ENCODE peak calls at places on chromosomes 12 and 14, in six cellular contexts. One of them, this sample, is unnamed.
A peak's percentile ranks its signal among the peaks of the same experiment; 100 is the strongest.

GRCh38 chr14:68675233-68675577 is 117.7 kb downstream of the ZFP36L1 start:
- DNase-seq in adrenal gland: no peak
- DNase-seq in A549: no peak
- DNase-seq in breast epithelium: no peak
- DNase-seq in sigmoid colon: peak; percentile 19
- DNase-seq in K562: no peak
- DNase-seq in this sample: no peak

GRCh38 chr14:95256011-95256775 is 63.5 kb downstream of the CLMN start:
- DNase-seq in adrenal gland: no peak
- DNase-seq in A549: no peak
- DNase-seq in breast epithelium: no peak
- DNase-seq in sigmoid colon: no peak
- DNase-seq in K562: no peak
- DNase-seq in this sample: no peak

GRCh38 chr12:59070534-59070933 is 150.2 kb upstream of the LRIG3 start:
- DNase-seq in adrenal gland: no peak
- DNase-seq in A549: no peak
- DNase-seq in breast epithelium: no peak
- DNase-seq in sigmoid colon: no peak
- DNase-seq in K562: no peak
- DNase-seq in this sample: no peak

GRCh38 chr14:34113051-34113511 is 162.2 kb upstream of the EGLN3 start:
- DNase-seq in adrenal gland: no peak
- DNase-seq in A549: peak; percentile 65
- DNase-seq in breast epithelium: peak; percentile 34
- DNase-seq in sigmoid colon: no peak
- DNase-seq in K562: peak; percentile 9
- DNase-seq in this sample: no peak

GRCh38 chr12:70576341-70577282 is 60.6 kb downstream of the PTPRB start:
- DNase-seq in adrenal gland: no peak
- DNase-seq in A549: peak; percentile 75
- DNase-seq in breast epithelium: no peak
- DNase-seq in sigmoid colon: no peak
- DNase-seq in K562: peak; percentile 49
- DNase-seq in this sample: peak; percentile 55

GRCh38 chr12:105418232-105418631 is 87.7 kb downstream of the C12orf75 start:
- DNase-seq in adrenal gland: no peak
- DNase-seq in A549: peak; percentile 79
- DNase-seq in breast epithelium: no peak
- DNase-seq in sigmoid colon: no peak
- DNase-seq in K562: no peak
- DNase-seq in this sample: no peak

GRCh38 chr12:48716493-48717251 is at the start of gene CCNT1:
- DNase-seq in adrenal gland: peak; percentile 99
- DNase-seq in A549: peak; percentile 100
- DNase-seq in breast epithelium: peak; percentile 99
- DNase-seq in sigmoid colon: peak; percentile 100
- DNase-seq in K562: peak; percentile 95
- DNase-seq in this sample: peak; percentile 100

GRCh38 chr12:122031342-122032216 is 9.9 kb downstream of the BCL7A start:
- DNase-seq in adrenal gland: peak; percentile 42
- DNase-seq in A549: peak; percentile 51
- DNase-seq in breast epithelium: no peak
- DNase-seq in sigmoid colon: no peak
- DNase-seq in K562: peak; percentile 73
- DNase-seq in this sample: peak; percentile 70

GRCh38 chr12:49332891-49333371 is 4.1 kb downstream of the C1QL4 start:
- DNase-seq in adrenal gland: no peak
- DNase-seq in A549: no peak
- DNase-seq in breast epithelium: no peak
- DNase-seq in sigmoid colon: peak; percentile 57
- DNase-seq in K562: no peak
- DNase-seq in this sample: peak; percentile 23

GRCh38 chr12:45583011-45583657 is 146.4 kb upstream of the ARID2 start:
- DNase-seq in adrenal gland: peak; percentile 49
- DNase-seq in A549: no peak
- DNase-seq in breast epithelium: no peak
- DNase-seq in sigmoid colon: no peak
- DNase-seq in K562: no peak
- DNase-seq in this sample: peak; percentile 4

GRCh38 chr14:54002653-54003052 is 46.0 kb upstream of the BMP4 start:
- DNase-seq in adrenal gland: no peak
- DNase-seq in A549: no peak
- DNase-seq in breast epithelium: no peak
- DNase-seq in sigmoid colon: no peak
- DNase-seq in K562: no peak
- DNase-seq in this sample: no peak

GRCh38 chr12:53743277-53744129 is 8.3 kb downstream of the CISTR start:
- DNase-seq in adrenal gland: peak; percentile 43
- DNase-seq in A549: peak; percentile 60
- DNase-seq in breast epithelium: no peak
- DNase-seq in sigmoid colon: no peak
- DNase-seq in K562: peak; percentile 87
- DNase-seq in this sample: peak; percentile 48

GRCh38 chr12:74539261-74539660 is 1.6 kb downstream of the ATXN7L3B start:
- DNase-seq in adrenal gland: no peak
- DNase-seq in A549: no peak
- DNase-seq in breast epithelium: no peak
- DNase-seq in sigmoid colon: no peak
- DNase-seq in K562: peak; percentile 12
- DNase-seq in this sample: peak; percentile 42

GRCh38 chr12:49548481-49548821 is 9.6 kb downstream of the KCNH3 start:
- DNase-seq in adrenal gland: no peak
- DNase-seq in A549: no peak
- DNase-seq in breast epithelium: no peak
- DNase-seq in sigmoid colon: no peak
- DNase-seq in K562: no peak
- DNase-seq in this sample: no peak

GRCh38 chr14:87170179-87170578 is 822.8 kb downstream of the GALC start:
- DNase-seq in adrenal gland: no peak
- DNase-seq in A549: no peak
- DNase-seq in breast epithelium: no peak
- DNase-seq in sigmoid colon: no peak
- DNase-seq in K562: no peak
- DNase-seq in this sample: no peak

GRCh38 chr12:124131671-124132058 is 158.7 kb downstream of the ZNF664 start:
- DNase-seq in adrenal gland: no peak
- DNase-seq in A549: no peak
- DNase-seq in breast epithelium: no peak
- DNase-seq in sigmoid colon: no peak
- DNase-seq in K562: no peak
- DNase-seq in this sample: no peak

GRCh38 chr14:70018713-70019201 is 139.5 kb downstream of the SMOC1 start:
- DNase-seq in adrenal gland: peak; percentile 15
- DNase-seq in A549: no peak
- DNase-seq in breast epithelium: peak; percentile 60
- DNase-seq in sigmoid colon: no peak
- DNase-seq in K562: no peak
- DNase-seq in this sample: no peak

GRCh38 chr14:104686624-104687517 is 2.5 kb upstream of the INF2 start:
- DNase-seq in adrenal gland: no peak
- DNase-seq in A549: no peak
- DNase-seq in breast epithelium: no peak
- DNase-seq in sigmoid colon: no peak
- DNase-seq in K562: no peak
- DNase-seq in this sample: no peak

GRCh38 chr12:52248541-52249035 is 15.5 kb downstream of the KRT7 start:
- DNase-seq in adrenal gland: no peak
- DNase-seq in A549: no peak
- DNase-seq in breast epithelium: peak; percentile 63
- DNase-seq in sigmoid colon: peak; percentile 63
- DNase-seq in K562: no peak
- DNase-seq in this sample: no peak

GRCh38 chr14:66082009-66082408 is 404.2 kb upstream of the CCDC196 start:
- DNase-seq in adrenal gland: no peak
- DNase-seq in A549: no peak
- DNase-seq in breast epithelium: no peak
- DNase-seq in sigmoid colon: no peak
- DNase-seq in K562: no peak
- DNase-seq in this sample: no peak

GRCh38 chr12:26721800-26722199 is 111.2 kb downstream of the ITPR2 start:
- DNase-seq in adrenal gland: no peak
- DNase-seq in A549: no peak
- DNase-seq in breast epithelium: no peak
- DNase-seq in sigmoid colon: no peak
- DNase-seq in K562: no peak
- DNase-seq in this sample: peak; percentile 4

GRCh38 chr14:105151838-105152793 is 16.5 kb downstream of the JAG2 start:
- DNase-seq in adrenal gland: no peak
- DNase-seq in A549: no peak
- DNase-seq in breast epithelium: no peak
- DNase-seq in sigmoid colon: no peak
- DNase-seq in K562: no peak
- DNase-seq in this sample: no peak

GRCh38 chr12:24246921-24247320 is 297.5 kb upstream of the SOX5 start:
- DNase-seq in adrenal gland: no peak
- DNase-seq in A549: no peak
- DNase-seq in breast epithelium: no peak
- DNase-seq in sigmoid colon: no peak
- DNase-seq in K562: no peak
- DNase-seq in this sample: no peak

GRCh38 chr14:61385002-61385685 is 63.8 kb downstream of the PRKCH start:
- DNase-seq in adrenal gland: no peak
- DNase-seq in A549: no peak
- DNase-seq in breast epithelium: no peak
- DNase-seq in sigmoid colon: no peak
- DNase-seq in K562: no peak
- DNase-seq in this sample: peak; percentile 4

GRCh38 chr12:31362759-31363415 is 36.9 kb upstream of the SINHCAF start:
- DNase-seq in adrenal gland: no peak
- DNase-seq in A549: peak; percentile 15
- DNase-seq in breast epithelium: no peak
- DNase-seq in sigmoid colon: no peak
- DNase-seq in K562: peak; percentile 37
- DNase-seq in this sample: peak; percentile 22

GRCh38 chr14:104393898-104394605 is 185.5 kb upstream of the C14orf180 start:
- DNase-seq in adrenal gland: peak; percentile 25
- DNase-seq in A549: no peak
- DNase-seq in breast epithelium: peak; percentile 17
- DNase-seq in sigmoid colon: peak; percentile 67
- DNase-seq in K562: no peak
- DNase-seq in this sample: no peak

GRCh38 chr12:96427269-96427729 is 27.1 kb upstream of the CDK17 start:
- DNase-seq in adrenal gland: peak; percentile 45
- DNase-seq in A549: peak; percentile 83
- DNase-seq in breast epithelium: peak; percentile 35
- DNase-seq in sigmoid colon: peak; percentile 87
- DNase-seq in K562: no peak
- DNase-seq in this sample: no peak

GRCh38 chr14:102838531-102838930 is 61.3 kb downstream of the TRAF3 start:
- DNase-seq in adrenal gland: no peak
- DNase-seq in A549: no peak
- DNase-seq in breast epithelium: no peak
- DNase-seq in sigmoid colon: no peak
- DNase-seq in K562: no peak
- DNase-seq in this sample: no peak
- TF ChIP-seq POLR2A in adrenal gland: no peak
- TF ChIP-seq POLR2A in A549: no peak
- TF ChIP-seq POLR2A in breast epithelium: no peak
- TF ChIP-seq POLR2A in sigmoid colon: no peak
- TF ChIP-seq POLR2A in K562: no peak
- TF ChIP-seq POLR2A in this sample: no peak

DNA sequence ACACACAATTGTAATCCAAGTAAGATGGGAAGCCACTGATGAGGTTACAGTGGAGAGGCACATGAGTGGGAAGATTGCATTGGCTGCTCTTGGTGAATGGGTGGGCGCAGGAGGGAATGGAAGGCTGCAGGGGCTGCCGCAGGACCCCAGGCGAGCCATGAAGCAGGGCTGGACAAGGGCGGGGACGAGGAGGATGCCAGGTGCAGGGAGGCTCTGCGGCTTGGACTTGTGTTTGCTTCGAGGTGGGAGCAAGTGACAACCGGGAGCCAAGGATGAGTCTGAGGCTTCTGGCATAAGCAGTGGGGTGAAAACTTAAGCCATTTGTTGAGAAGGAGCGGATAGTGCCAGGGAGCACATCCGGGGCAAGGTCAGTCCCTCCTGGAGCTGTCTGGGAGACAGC is 115.0 kb downstream of the TSPAN9 start:
- DNase-seq in adrenal gland: no peak
- DNase-seq in A549: no peak
- DNase-seq in breast epithelium: no peak
- DNase-seq in sigmoid colon: no peak
- DNase-seq in K562: no peak
- DNase-seq in this sample: no peak
- TF ChIP-seq POLR2A in adrenal gland: no peak
- TF ChIP-seq POLR2A in A549: no peak
- TF ChIP-seq POLR2A in breast epithelium: no peak
- TF ChIP-seq POLR2A in sigmoid colon: no peak
- TF ChIP-seq POLR2A in K562: no peak
- TF ChIP-seq POLR2A in this sample: no peak

DNA sequence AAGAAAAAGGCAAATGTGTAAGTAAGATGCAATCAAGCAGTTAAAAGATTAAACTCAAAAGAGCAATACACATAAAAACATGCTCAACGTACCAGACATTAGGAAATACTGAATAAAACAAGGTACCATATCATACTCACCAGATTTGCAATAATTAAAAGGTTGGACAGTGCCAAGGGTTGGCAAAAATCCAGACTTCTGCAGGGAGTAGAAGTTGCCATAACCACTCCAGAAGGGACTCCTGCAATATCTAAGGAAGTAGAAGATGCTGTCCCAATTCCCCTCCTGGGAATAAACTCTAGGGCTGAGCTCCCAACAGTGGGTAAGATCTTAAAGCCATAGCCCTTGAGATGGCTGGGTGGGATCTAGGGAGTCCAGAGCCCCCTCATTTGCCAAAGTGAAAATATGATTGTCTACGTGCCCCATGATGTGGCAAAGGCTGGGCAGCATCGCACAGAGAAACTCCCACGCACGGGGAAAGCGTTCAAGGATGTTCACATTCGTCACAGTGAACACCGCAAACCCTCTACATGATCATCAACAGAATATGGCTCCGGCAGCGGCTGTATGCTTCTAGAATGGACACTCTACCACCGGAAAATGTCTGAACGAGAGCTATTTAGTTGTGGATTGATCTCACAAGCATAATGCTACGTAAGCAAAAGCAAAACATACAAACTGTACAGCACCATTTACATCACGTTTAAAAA is 12.3 kb downstream of the KCTD10 start:
- DNase-seq in adrenal gland: no peak
- DNase-seq in A549: no peak
- DNase-seq in breast epithelium: no peak
- DNase-seq in sigmoid colon: peak; percentile 63
- DNase-seq in K562: no peak
- DNase-seq in this sample: no peak
- TF ChIP-seq POLR2A in adrenal gland: no peak
- TF ChIP-seq POLR2A in A549: no peak
- TF ChIP-seq POLR2A in breast epithelium: no peak
- TF ChIP-seq POLR2A in sigmoid colon: no peak
- TF ChIP-seq POLR2A in K562: no peak
- TF ChIP-seq POLR2A in this sample: no peak

GRCh38 chr14:59254911-59255545 is 66.6 kb downstream of the DAAM1 start:
- DNase-seq in adrenal gland: no peak
- DNase-seq in A549: no peak
- DNase-seq in breast epithelium: no peak
- DNase-seq in sigmoid colon: peak; percentile 73
- DNase-seq in K562: no peak
- DNase-seq in this sample: no peak
- TF ChIP-seq POLR2A in adrenal gland: no peak
- TF ChIP-seq POLR2A in A549: no peak
- TF ChIP-seq POLR2A in breast epithelium: no peak
- TF ChIP-seq POLR2A in sigmoid colon: no peak
- TF ChIP-seq POLR2A in K562: no peak
- TF ChIP-seq POLR2A in this sample: no peak